ENCODE peak calls at places on chromosomes 3 and 15, in eight cellular contexts. D is putamen; Q is nephron progenitor cell; Y is SHP77; O is CD4-positive, alpha-beta T cell; I is progenitor cell of endocrine pancreas; L is M059J; H is AG09309. V is an unnamed sample.

GRCh38 chr3:158105124-158105709 is 1.0 kb downstream of the SHOX2 start:
- DNase-seq in I (peak), H (no peak), L (peak), D (no peak), Y (no peak), Q (peak), O (no peak), V (peak)

GRCh38 chr15:76169013-76169412 is 109.2 kb downstream of the TMEM266 start:
- DNase-seq in I (no peak), D (no peak), O (no peak), H (no peak), L (peak), Q (no peak), Y (peak), V (peak)

GRCh38 chr3:137946341-137946973 is 63.5 kb upstream of the CLDN18 start:
- DNase-seq in Q (peak), L (peak), I (peak), H (peak), O (peak), D (peak), Y (peak), V (peak)

GRCh38 chr3:94928921-94929320 is 866.1 kb downstream of the NSUN3 start:
- DNase-seq in O (no peak), Y (peak), H (no peak), I (no peak), D (no peak), L (peak), Q (no peak), V (peak)

GRCh38 chr3:47370887-47371697 is 9.7 kb upstream of the PTPN23 start:
- DNase-seq in Y (no peak), I (no peak), Q (peak), D (no peak), H (no peak), O (peak), L (no peak), V (peak)

GRCh38 chr15:25787855-25788521 is 75.1 kb downstream of the ATP10A start:
- DNase-seq in O (no peak), D (no peak), Q (no peak), Y (no peak), I (no peak), L (peak), H (no peak), V (no peak)

GRCh38 chr3:54374214-54374855 is 252.0 kb downstream of the CACNA2D3 start:
- DNase-seq in H (no peak), I (peak), D (no peak), Q (peak), L (no peak), O (no peak), Y (peak), V (peak)

GRCh38 chr3:15436246-15436645 is 8.8 kb downstream of the EAF1 start:
- DNase-seq in H (no peak), O (no peak), I (no peak), Y (no peak), Q (no peak), L (no peak), D (peak), V (no peak)

GRCh38 chr3:177597325-177598109 is 400.2 kb upstream of the TBL1XR1 start:
- DNase-seq in L (peak), Q (no peak), O (no peak), D (peak), H (peak), Y (peak), I (no peak), V (peak)

GRCh38 chr3:72460215-72461174 is 387.8 kb downstream of the SHQ1 start:
- DNase-seq in Q (no peak), O (no peak), H (no peak), D (no peak), I (no peak), L (no peak), Y (no peak), V (no peak)

GRCh38 chr15:78620021-78620838 is 566 bp downstream of the CHRNA3 start:
- DNase-seq in Q (peak), D (no peak), I (no peak), Y (peak), L (peak), H (no peak), O (no peak), V (no peak)

GRCh38 chr3:52254608-52255007 is 9.0 kb downstream of the PPM1M start:
- DNase-seq in L (no peak), I (no peak), O (no peak), Y (no peak), H (no peak), D (no peak), Q (no peak), V (no peak)

GRCh38 chr3:10757021-10757820 is 58.8 kb upstream of the SLC6A11 start:
- DNase-seq in H (no peak), L (peak), Y (no peak), I (no peak), Q (no peak), O (no peak), D (no peak), V (peak)

GRCh38 chr3:99626415-99626788 is 12.0 kb upstream of the COL8A1 start:
- DNase-seq in D (no peak), H (no peak), Y (no peak), Q (no peak), O (no peak), L (no peak), I (no peak), V (no peak)

GRCh38 chr15:85711590-85712192 is 83.0 kb downstream of the KLHL25 start:
- DNase-seq in Y (no peak), D (no peak), Q (no peak), L (no peak), O (no peak), H (no peak), I (no peak), V (no peak)

GRCh38 chr3:123048480-123049237 is 18.2 kb upstream of the PDIA5 start:
- DNase-seq in O (no peak), Y (no peak), I (no peak), D (no peak), H (no peak), Q (no peak), L (no peak), V (no peak)

GRCh38 chr15:77709135-77709886 is 76.6 kb upstream of the LINGO1 start:
- DNase-seq in H (no peak), Y (no peak), D (no peak), O (no peak), I (no peak), L (no peak), Q (no peak), V (no peak)

GRCh38 chr3:194259982-194260856 is 90.9 kb downstream of the CPN2 start:
- DNase-seq in L (peak), Q (no peak), H (peak), Y (no peak), D (no peak), O (no peak), I (no peak), V (peak)

GRCh38 chr3:187368251-187368733 is at the start of gene RTP4:
- DNase-seq in D (peak), Y (no peak), O (peak), Q (no peak), I (no peak), H (peak), L (peak), V (peak)

V was measured in RPMI7951.